ENCODE peak calls at places on chromosomes 3 and 15, in four cellular contexts. One of them, this sample, is unnamed.

GRCh38 chr3:127450331-127450730 is 140.2 kb downstream of the TPRA1 start:
- DNase-seq in stimulated activated CD8-positive, alpha-beta memory T cell treated with anti-CD3 and anti-CD28 coated beads, Interleukin-15, amount 100 ng/mL, for 48 hours: no peak
- DNase-seq in stomach: peak; percentile 11
- DNase-seq in cardiac fibroblast: no peak
- DNase-seq in this sample: no peak

GRCh38 chr3:108914774-108915641 is 38.7 kb downstream of the GUCA1C start:
- DNase-seq in cardiac fibroblast: peak; percentile 67
- DNase-seq in stomach: peak; percentile 65
- DNase-seq in stimulated activated CD8-positive, alpha-beta memory T cell treated with anti-CD3 and anti-CD28 coated beads, Interleukin-15, amount 100 ng/mL, for 48 hours: peak; percentile 15
- DNase-seq in this sample: peak; percentile 33

GRCh38 chr3:13010770-13011169 is 62.5 kb downstream of the IQSEC1 start:
- DNase-seq in stimulated activated CD8-positive, alpha-beta memory T cell treated with anti-CD3 and anti-CD28 coated beads, Interleukin-15, amount 100 ng/mL, for 48 hours: no peak
- DNase-seq in cardiac fibroblast: no peak
- DNase-seq in stomach: no peak
- DNase-seq in this sample: no peak

GRCh38 chr15:101320501-101321052 is 25.5 kb upstream of the SNRPA1 start:
- DNase-seq in stimulated activated CD8-positive, alpha-beta memory T cell treated with anti-CD3 and anti-CD28 coated beads, Interleukin-15, amount 100 ng/mL, for 48 hours: peak; percentile 50
- DNase-seq in stomach: peak; percentile 40
- DNase-seq in cardiac fibroblast: peak; percentile 71
- DNase-seq in this sample: peak; percentile 18

GRCh38 chr3:54659347-54659746 is 268.5 kb downstream of the LRTM1 start:
- DNase-seq in cardiac fibroblast: no peak
- DNase-seq in stomach: no peak
- DNase-seq in stimulated activated CD8-positive, alpha-beta memory T cell treated with anti-CD3 and anti-CD28 coated beads, Interleukin-15, amount 100 ng/mL, for 48 hours: no peak
- DNase-seq in this sample: no peak

GRCh38 chr3:175431396-175431795 is 572.3 kb downstream of the NAALADL2 start:
- DNase-seq in cardiac fibroblast: peak; percentile 22
- DNase-seq in stimulated activated CD8-positive, alpha-beta memory T cell treated with anti-CD3 and anti-CD28 coated beads, Interleukin-15, amount 100 ng/mL, for 48 hours: no peak
- DNase-seq in stomach: no peak
- DNase-seq in this sample: no peak

GRCh38 chr3:12774619-12775018 is 15.6 kb upstream of the TMEM40 start:
- DNase-seq in stimulated activated CD8-positive, alpha-beta memory T cell treated with anti-CD3 and anti-CD28 coated beads, Interleukin-15, amount 100 ng/mL, for 48 hours: no peak
- DNase-seq in stomach: no peak
- DNase-seq in cardiac fibroblast: no peak
- DNase-seq in this sample: no peak

GRCh38 chr3:39937315-39937714 is 127.9 kb downstream of the MYRIP start:
- DNase-seq in stimulated activated CD8-positive, alpha-beta memory T cell treated with anti-CD3 and anti-CD28 coated beads, Interleukin-15, amount 100 ng/mL, for 48 hours: no peak
- DNase-seq in cardiac fibroblast: no peak
- DNase-seq in stomach: no peak
- DNase-seq in this sample: no peak

GRCh38 chr3:46442591-46443530 is 21.8 kb downstream of the LTF start:
- DNase-seq in stimulated activated CD8-positive, alpha-beta memory T cell treated with anti-CD3 and anti-CD28 coated beads, Interleukin-15, amount 100 ng/mL, for 48 hours: no peak
- DNase-seq in stomach: peak; percentile 56
- DNase-seq in cardiac fibroblast: no peak
- DNase-seq in this sample: peak; percentile 20

GRCh38 chr3:139468407-139468806 is 7.9 kb downstream of the RBP2 start:
- DNase-seq in cardiac fibroblast: peak; percentile 4
- DNase-seq in stimulated activated CD8-positive, alpha-beta memory T cell treated with anti-CD3 and anti-CD28 coated beads, Interleukin-15, amount 100 ng/mL, for 48 hours: no peak
- DNase-seq in stomach: no peak
- DNase-seq in this sample: no peak

GRCh38 chr15:37698679-37699078 is 235.8 kb upstream of the TMCO5A start:
- DNase-seq in stomach: no peak
- DNase-seq in cardiac fibroblast: no peak
- DNase-seq in stimulated activated CD8-positive, alpha-beta memory T cell treated with anti-CD3 and anti-CD28 coated beads, Interleukin-15, amount 100 ng/mL, for 48 hours: no peak
- DNase-seq in this sample: no peak

GRCh38 chr3:12969487-12969886 is 103.7 kb downstream of the IQSEC1 start:
- DNase-seq in stomach: no peak
- DNase-seq in stimulated activated CD8-positive, alpha-beta memory T cell treated with anti-CD3 and anti-CD28 coated beads, Interleukin-15, amount 100 ng/mL, for 48 hours: no peak
- DNase-seq in cardiac fibroblast: no peak
- DNase-seq in this sample: no peak

GRCh38 chr15:60044636-60045273 is 40.6 kb downstream of the FOXB1 start:
- DNase-seq in stomach: no peak
- DNase-seq in cardiac fibroblast: no peak
- DNase-seq in stimulated activated CD8-positive, alpha-beta memory T cell treated with anti-CD3 and anti-CD28 coated beads, Interleukin-15, amount 100 ng/mL, for 48 hours: no peak
- DNase-seq in this sample: no peak

GRCh38 chr3:167876603-167877325 is 141.2 kb downstream of the SERPINI1 start:
- DNase-seq in stomach: no peak
- DNase-seq in stimulated activated CD8-positive, alpha-beta memory T cell treated with anti-CD3 and anti-CD28 coated beads, Interleukin-15, amount 100 ng/mL, for 48 hours: no peak
- DNase-seq in cardiac fibroblast: peak; percentile 65
- DNase-seq in this sample: peak; percentile 86

GRCh38 chr3:126999383-126999782 is 16.5 kb downstream of the PLXNA1 start:
- DNase-seq in stomach: no peak
- DNase-seq in cardiac fibroblast: no peak
- DNase-seq in stimulated activated CD8-positive, alpha-beta memory T cell treated with anti-CD3 and anti-CD28 coated beads, Interleukin-15, amount 100 ng/mL, for 48 hours: no peak
- DNase-seq in this sample: no peak

GRCh38 chr3:14810070-14810732 is 8.6 kb upstream of the FGD5 start:
- DNase-seq in stimulated activated CD8-positive, alpha-beta memory T cell treated with anti-CD3 and anti-CD28 coated beads, Interleukin-15, amount 100 ng/mL, for 48 hours: no peak
- DNase-seq in stomach: no peak
- DNase-seq in cardiac fibroblast: peak; percentile 37
- DNase-seq in this sample: no peak

GRCh38 chr15:90680371-90680935 is 36.7 kb upstream of the BLM start:
- DNase-seq in stimulated activated CD8-positive, alpha-beta memory T cell treated with anti-CD3 and anti-CD28 coated beads, Interleukin-15, amount 100 ng/mL, for 48 hours: no peak
- DNase-seq in cardiac fibroblast: peak; percentile 85
- DNase-seq in stomach: no peak
- DNase-seq in this sample: peak; percentile 96

GRCh38 chr15:48962662-48963523 is 826 bp downstream of the SHC4 start:
- DNase-seq in stimulated activated CD8-positive, alpha-beta memory T cell treated with anti-CD3 and anti-CD28 coated beads, Interleukin-15, amount 100 ng/mL, for 48 hours: no peak
- DNase-seq in cardiac fibroblast: peak; percentile 56
- DNase-seq in stomach: no peak
- DNase-seq in this sample: no peak

GRCh38 chr3:37189109-37189508 is 14.7 kb upstream of the LRRFIP2 start:
- DNase-seq in stimulated activated CD8-positive, alpha-beta memory T cell treated with anti-CD3 and anti-CD28 coated beads, Interleukin-15, amount 100 ng/mL, for 48 hours: no peak
- DNase-seq in stomach: no peak
- DNase-seq in cardiac fibroblast: no peak
- DNase-seq in this sample: no peak

GRCh38 chr15:62141643-62142588 is 23.2 kb downstream of the C2CD4B start:
- DNase-seq in stomach: no peak
- DNase-seq in cardiac fibroblast: peak; percentile 77
- DNase-seq in stimulated activated CD8-positive, alpha-beta memory T cell treated with anti-CD3 and anti-CD28 coated beads, Interleukin-15, amount 100 ng/mL, for 48 hours: no peak
- DNase-seq in this sample: no peak

GRCh38 chr3:179811321-179812095 is 158.7 kb downstream of the USP13 start:
- DNase-seq in stomach: peak; percentile 40
- DNase-seq in stimulated activated CD8-positive, alpha-beta memory T cell treated with anti-CD3 and anti-CD28 coated beads, Interleukin-15, amount 100 ng/mL, for 48 hours: no peak
- DNase-seq in cardiac fibroblast: peak; percentile 75
- DNase-seq in this sample: peak; percentile 84

GRCh38 chr3:18423401-18424212 is 1.5 kb downstream of the SATB1 start:
- DNase-seq in stomach: peak; percentile 48
- DNase-seq in stimulated activated CD8-positive, alpha-beta memory T cell treated with anti-CD3 and anti-CD28 coated beads, Interleukin-15, amount 100 ng/mL, for 48 hours: no peak
- DNase-seq in cardiac fibroblast: peak; percentile 69
- DNase-seq in this sample: peak; percentile 56

GRCh38 chr3:31550452-31551251 is 17.9 kb downstream of the STT3B start:
- DNase-seq in stomach: no peak
- DNase-seq in stimulated activated CD8-positive, alpha-beta memory T cell treated with anti-CD3 and anti-CD28 coated beads, Interleukin-15, amount 100 ng/mL, for 48 hours: no peak
- DNase-seq in cardiac fibroblast: peak; percentile 43
- DNase-seq in this sample: no peak

GRCh38 chr3:116018651-116019050 is 395.3 kb downstream of the GAP43 start:
- DNase-seq in cardiac fibroblast: no peak
- DNase-seq in stomach: no peak
- DNase-seq in stimulated activated CD8-positive, alpha-beta memory T cell treated with anti-CD3 and anti-CD28 coated beads, Interleukin-15, amount 100 ng/mL, for 48 hours: no peak
- DNase-seq in this sample: no peak

GRCh38 chr3:40996382-40996781 is 202.9 kb upstream of the CTNNB1 start:
- DNase-seq in stomach: no peak
- DNase-seq in stimulated activated CD8-positive, alpha-beta memory T cell treated with anti-CD3 and anti-CD28 coated beads, Interleukin-15, amount 100 ng/mL, for 48 hours: no peak
- DNase-seq in cardiac fibroblast: no peak
- DNase-seq in this sample: no peak

GRCh38 chr3:86782271-86782670 is 208.7 kb downstream of the VGLL3 start:
- DNase-seq in stimulated activated CD8-positive, alpha-beta memory T cell treated with anti-CD3 and anti-CD28 coated beads, Interleukin-15, amount 100 ng/mL, for 48 hours: no peak
- DNase-seq in cardiac fibroblast: peak; percentile 2
- DNase-seq in stomach: no peak
- DNase-seq in this sample: no peak

GRCh38 chr3:187958432-187959003 is 195.4 kb upstream of the LPP start:
- DNase-seq in stomach: peak; percentile 34
- DNase-seq in cardiac fibroblast: no peak
- DNase-seq in stimulated activated CD8-positive, alpha-beta memory T cell treated with anti-CD3 and anti-CD28 coated beads, Interleukin-15, amount 100 ng/mL, for 48 hours: no peak
- DNase-seq in this sample: no peak

GRCh38 chr15:73631915-73632669 is 1.1 kb downstream of the NPTN start:
- DNase-seq in cardiac fibroblast: peak; percentile 78
- DNase-seq in stomach: no peak
- DNase-seq in stimulated activated CD8-positive, alpha-beta memory T cell treated with anti-CD3 and anti-CD28 coated beads, Interleukin-15, amount 100 ng/mL, for 48 hours: no peak
- DNase-seq in this sample: peak; percentile 50

GRCh38 chr3:82229397-82229796 is 468.0 kb upstream of the GBE1 start:
- DNase-seq in stomach: no peak
- DNase-seq in cardiac fibroblast: no peak
- DNase-seq in stimulated activated CD8-positive, alpha-beta memory T cell treated with anti-CD3 and anti-CD28 coated beads, Interleukin-15, amount 100 ng/mL, for 48 hours: no peak
- DNase-seq in this sample: no peak

GRCh38 chr3:113097821-113098516 is 107.2 kb downstream of the GTPBP8 start:
- DNase-seq in cardiac fibroblast: peak; percentile 47
- DNase-seq in stomach: no peak
- DNase-seq in stimulated activated CD8-positive, alpha-beta memory T cell treated with anti-CD3 and anti-CD28 coated beads, Interleukin-15, amount 100 ng/mL, for 48 hours: no peak
- DNase-seq in this sample: peak; percentile 12

GRCh38 chr3:129892857-129893615 is 475 bp downstream of the TMCC1 start:
- DNase-seq in cardiac fibroblast: no peak
- DNase-seq in stomach: no peak
- DNase-seq in stimulated activated CD8-positive, alpha-beta memory T cell treated with anti-CD3 and anti-CD28 coated beads, Interleukin-15, amount 100 ng/mL, for 48 hours: peak; percentile 65
- DNase-seq in this sample: peak; percentile 3

GRCh38 chr3:133489466-133490085 is 83.9 kb upstream of the CDV3 start:
- DNase-seq in stimulated activated CD8-positive, alpha-beta memory T cell treated with anti-CD3 and anti-CD28 coated beads, Interleukin-15, amount 100 ng/mL, for 48 hours: no peak
- DNase-seq in stomach: no peak
- DNase-seq in cardiac fibroblast: no peak
- DNase-seq in this sample: no peak

This sample was measured in stromal cell of bone marrow.